ENCODE peak calls at places on chromosomes 2 and 18, in six cellular contexts. I is lung, O is NCI-H446 treated with DMSO at 0.1 percent for 48 hours, G is ACHN, C is epithelial cell of prostate, K is right atrium auricular region. A is an unnamed sample.

GRCh38 chr2:238475571-238475970 is 48.8 kb downstream of the ASB1 start:
- DNase-seq in I (peak), O (no peak), G (no peak), C (no peak), K (no peak), A (no peak)

GRCh38 chr18:22344908-22345670 is 72.6 kb downstream of the CTAGE1 start:
- DNase-seq in I (no peak), O (no peak), G (no peak), C (no peak), K (no peak), A (no peak)

GRCh38 chr2:155815851-155816250 is 516.7 kb downstream of the NR4A2 start:
- DNase-seq in I (no peak), O (peak), G (peak), C (peak), K (no peak), A (no peak)

GRCh38 chr2:42099431-42100173 is 51.8 kb downstream of the PKDCC start:
- DNase-seq in I (no peak), O (no peak), G (no peak), C (no peak), K (no peak), A (no peak)

GRCh38 chr2:54904836-54905235 is 145.4 kb downstream of the RTN4 start:
- DNase-seq in I (no peak), O (no peak), G (peak), C (peak), K (no peak), A (peak)

GRCh38 chr2:42132066-42132965 is 36.8 kb upstream of the EML4 start:
- DNase-seq in I (no peak), O (peak), G (peak), C (no peak), K (no peak), A (peak)

GRCh38 chr2:237889811-237890210 is 30.4 kb downstream of the RAMP1 start:
- DNase-seq in I (no peak), O (no peak), G (no peak), C (no peak), K (no peak), A (no peak)

GRCh38 chr2:229901819-229902218 is 20.0 kb downstream of the TRIP12 start:
- DNase-seq in I (no peak), O (no peak), G (peak), C (no peak), K (no peak), A (peak)

GRCh38 chr2:23280401-23280800 is 104.6 kb upstream of the KLHL29 start:
- DNase-seq in I (no peak), O (no peak), G (no peak), C (no peak), K (no peak), A (peak)

GRCh38 chr2:17195016-17195415 is 323.2 kb downstream of the RAD51AP2 start:
- DNase-seq in I (no peak), O (no peak), G (no peak), C (no peak), K (no peak), A (no peak)